ENCODE peak calls at places on chromosomes 12 and 14, in five cellular contexts. W is body of pancreas, A is PC-3, R is GM10248, O is ovary. U is an unnamed sample.
A peak's percentile ranks its signal among the peaks of the same experiment; 100 is the strongest.

GRCh38 chr12:39935275-39935674 is 170.6 kb downstream of the SLC2A13 start:
- DNase-seq in R (no peak), W (no peak), A (no peak), O (no peak), U (no peak)

GRCh38 chr12:9108504-9109212 is 7.1 kb downstream of the A2M start:
- DNase-seq in W (no peak), O (no peak), R (no peak), A (no peak), U (no peak)

GRCh38 chr12:53006810-53007742 is 820 bp downstream of the EIF4B start:
- DNase-seq in R (peak; percentile 78), O (peak; percentile 78), W (peak; percentile 78), A (peak; percentile 72), U (peak; percentile 74)

GRCh38 chr12:63922446-63922845 is 77.9 kb downstream of the SRGAP1 start:
- DNase-seq in R (no peak), O (no peak), W (no peak), A (no peak), U (no peak)

GRCh38 chr12:62438098-62438692 is 28.4 kb upstream of the MON2 start:
- DNase-seq in W (peak; percentile 58), O (peak; percentile 26), A (peak; percentile 75), R (peak; percentile 51), U (peak; percentile 65)

GRCh38 chr14:92759679-92760523 is 11.5 kb upstream of the LGMN start:
- DNase-seq in O (no peak), W (no peak), R (no peak), A (no peak), U (no peak)

GRCh38 chr14:76261371-76261811 is 109.7 kb downstream of the GPATCH2L start:
- DNase-seq in W (no peak), A (no peak), R (no peak), O (no peak), U (peak; percentile 5)

GRCh38 chr12:94585624-94586023 is 64.7 kb downstream of the TMCC3 start:
- DNase-seq in A (no peak), O (no peak), R (no peak), W (no peak), U (no peak)

GRCh38 chr12:106595268-106595667 is 12.5 kb downstream of the RFX4 start:
- DNase-seq in W (no peak), R (no peak), O (no peak), A (no peak), U (no peak)

GRCh38 chr12:113049976-113050742 is 6.4 kb upstream of the DTX1 start:
- DNase-seq in A (peak; percentile 36), W (peak; percentile 39), R (no peak), O (no peak), U (peak; percentile 80)

GRCh38 chr14:81323621-81324400 is 76.3 kb downstream of the STON2 start:
- DNase-seq in R (no peak), A (peak; percentile 84), W (no peak), O (no peak), U (peak; percentile 87)

GRCh38 chr14:68733086-68733621 is 59.7 kb downstream of the ZFP36L1 start:
- DNase-seq in A (no peak), O (no peak), W (no peak), R (peak; percentile 66), U (no peak)

GRCh38 chr12:79451988-79452387 is 238.8 kb downstream of the PAWR start:
- DNase-seq in W (peak; percentile 20), O (peak; percentile 70), A (peak; percentile 96), R (no peak), U (peak; percentile 59)

GRCh38 chr14:104443391-104444158 is 136.0 kb upstream of the C14orf180 start:
- DNase-seq in R (no peak), O (no peak), A (no peak), W (no peak), U (no peak)

GRCh38 chr12:102067574-102068258 is 5.9 kb upstream of the WASHC3 start:
- DNase-seq in O (no peak), W (no peak), A (no peak), R (no peak), U (no peak)

DNA sequence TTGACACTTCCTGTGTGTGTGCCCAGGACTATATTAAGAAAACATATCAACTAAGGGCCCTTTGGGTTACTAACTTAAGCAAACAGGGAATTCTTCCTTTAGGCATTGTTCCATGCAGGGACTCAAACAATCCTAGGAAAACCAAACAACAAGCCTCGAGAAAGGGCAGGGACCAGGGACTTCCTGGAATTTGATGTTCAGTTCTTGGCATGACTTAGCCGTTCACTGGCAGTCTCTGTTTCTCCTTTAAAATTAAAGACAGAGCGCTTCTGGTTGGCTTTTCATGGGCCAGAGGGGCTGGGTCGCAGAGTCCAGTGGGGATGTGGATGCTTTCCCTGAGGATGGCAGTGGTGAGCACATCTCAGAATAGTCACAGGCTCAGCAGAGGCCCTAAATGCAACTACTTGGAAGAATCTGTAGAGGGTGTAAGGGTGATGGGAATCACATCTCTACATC is 35.2 kb downstream of the RNFT2 start:
- DNase-seq in O (no peak), W (no peak), A (peak; percentile 47), R (no peak), U (no peak)
- TF ChIP-seq CTCF in O (no peak), W (no peak), A (peak; percentile 59), R (no peak), U (no peak)

DNA sequence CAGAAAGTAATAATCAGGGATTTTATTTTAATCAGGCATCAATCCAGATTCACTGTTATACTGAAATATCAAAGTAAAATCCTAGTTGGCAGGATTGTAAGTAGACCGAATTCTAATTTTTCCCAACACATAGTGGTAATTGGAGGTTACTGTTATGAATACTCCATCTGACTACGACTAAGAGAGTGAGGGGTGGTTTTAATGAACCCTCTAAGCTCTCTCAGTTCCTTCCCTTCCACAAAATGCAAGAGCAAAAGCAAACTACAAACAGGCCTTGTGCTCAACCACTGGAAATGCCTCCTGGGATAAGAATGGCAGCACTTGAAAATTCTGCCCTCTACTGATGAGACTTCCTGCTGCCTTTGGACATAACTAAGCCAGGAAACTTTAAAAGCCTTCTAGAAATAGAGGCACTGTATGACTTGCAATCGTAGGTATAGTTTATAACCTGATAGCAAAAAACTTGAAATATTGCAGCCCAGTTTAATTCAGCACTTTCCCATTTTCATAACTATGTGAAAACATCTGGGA is 184.8 kb downstream of the SLC16A7 start:
- DNase-seq in A (peak; percentile 51), R (no peak), O (no peak), W (no peak), U (no peak)
- TF ChIP-seq CTCF in A (peak; percentile 70), R (no peak), O (no peak), W (peak; percentile 33), U (no peak)

DNA sequence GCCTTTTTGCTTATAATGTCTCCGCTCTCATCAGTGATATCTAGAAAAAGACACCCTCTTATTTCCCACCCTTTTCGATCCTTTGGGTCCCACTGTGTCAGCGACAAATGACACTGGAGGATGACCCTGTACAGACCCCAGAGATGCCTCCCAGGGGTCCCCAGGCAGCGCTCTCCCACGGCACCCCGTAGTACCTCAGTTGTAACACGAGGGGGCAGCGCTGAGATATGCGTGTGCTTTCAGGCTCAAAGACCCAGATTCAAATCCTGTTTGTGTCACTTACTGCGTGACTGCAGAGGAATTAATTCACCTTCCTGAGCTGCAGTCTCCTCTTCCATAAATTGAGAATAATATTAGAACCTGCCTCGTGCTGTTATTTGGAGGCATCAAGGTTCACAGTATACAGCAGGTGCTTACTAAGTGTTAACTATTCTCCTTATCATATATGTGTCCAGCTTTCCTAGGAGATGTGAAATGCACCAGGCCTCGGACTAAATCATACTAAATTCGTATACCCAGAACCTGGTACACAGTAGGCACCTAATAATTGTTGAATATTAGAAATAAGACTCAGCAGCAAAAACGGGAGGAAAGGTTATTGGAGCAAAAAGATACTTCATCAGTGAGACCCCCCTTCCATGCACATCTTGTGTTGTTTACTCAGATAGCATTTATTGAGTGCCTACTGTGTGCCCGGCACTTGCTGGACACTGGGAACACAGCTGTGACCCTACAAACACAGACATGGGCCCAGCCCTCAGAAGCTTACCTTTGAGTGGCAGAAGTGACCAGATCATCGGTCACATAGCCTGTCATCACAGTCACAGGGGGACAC is 99.9 kb downstream of the PHETA1 start:
- DNase-seq in W (no peak), R (peak; percentile 43), O (no peak), A (peak; percentile 23), U (no peak)
- TF ChIP-seq CTCF in W (no peak), R (peak; percentile 28), O (no peak), A (peak; percentile 87), U (no peak)

DNA sequence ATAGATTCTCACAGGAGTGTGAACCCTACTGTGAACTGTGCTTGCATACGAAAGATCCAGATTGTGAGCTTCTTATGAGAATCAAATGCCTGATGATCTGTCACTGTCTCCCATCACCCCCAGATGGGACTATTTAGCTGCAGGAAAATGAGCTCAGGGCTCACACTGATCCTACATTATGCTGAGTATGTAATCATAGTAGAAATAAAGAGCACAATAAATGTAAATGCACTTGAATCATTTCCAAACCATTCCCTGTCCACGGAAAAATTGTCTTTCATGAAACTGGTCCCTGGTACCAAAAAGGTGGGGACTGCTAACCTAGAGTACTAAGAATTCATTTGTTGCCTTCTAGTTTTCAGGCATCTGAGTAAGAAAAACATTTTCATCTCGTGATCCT is 1215.8 kb upstream of the TMEM132C start:
- DNase-seq in O (no peak), R (no peak), W (no peak), A (no peak), U (no peak)
- TF ChIP-seq CTCF in O (no peak), R (no peak), W (no peak), A (no peak), U (no peak)

GRCh38 chr12:68237068-68237467 is 11.5 kb upstream of the IL26 start:
- DNase-seq in R (no peak), W (no peak), A (no peak), O (no peak), U (no peak)
- TF ChIP-seq CTCF in R (peak; percentile 24), W (no peak), A (peak; percentile 34), O (no peak), U (no peak)

DNA sequence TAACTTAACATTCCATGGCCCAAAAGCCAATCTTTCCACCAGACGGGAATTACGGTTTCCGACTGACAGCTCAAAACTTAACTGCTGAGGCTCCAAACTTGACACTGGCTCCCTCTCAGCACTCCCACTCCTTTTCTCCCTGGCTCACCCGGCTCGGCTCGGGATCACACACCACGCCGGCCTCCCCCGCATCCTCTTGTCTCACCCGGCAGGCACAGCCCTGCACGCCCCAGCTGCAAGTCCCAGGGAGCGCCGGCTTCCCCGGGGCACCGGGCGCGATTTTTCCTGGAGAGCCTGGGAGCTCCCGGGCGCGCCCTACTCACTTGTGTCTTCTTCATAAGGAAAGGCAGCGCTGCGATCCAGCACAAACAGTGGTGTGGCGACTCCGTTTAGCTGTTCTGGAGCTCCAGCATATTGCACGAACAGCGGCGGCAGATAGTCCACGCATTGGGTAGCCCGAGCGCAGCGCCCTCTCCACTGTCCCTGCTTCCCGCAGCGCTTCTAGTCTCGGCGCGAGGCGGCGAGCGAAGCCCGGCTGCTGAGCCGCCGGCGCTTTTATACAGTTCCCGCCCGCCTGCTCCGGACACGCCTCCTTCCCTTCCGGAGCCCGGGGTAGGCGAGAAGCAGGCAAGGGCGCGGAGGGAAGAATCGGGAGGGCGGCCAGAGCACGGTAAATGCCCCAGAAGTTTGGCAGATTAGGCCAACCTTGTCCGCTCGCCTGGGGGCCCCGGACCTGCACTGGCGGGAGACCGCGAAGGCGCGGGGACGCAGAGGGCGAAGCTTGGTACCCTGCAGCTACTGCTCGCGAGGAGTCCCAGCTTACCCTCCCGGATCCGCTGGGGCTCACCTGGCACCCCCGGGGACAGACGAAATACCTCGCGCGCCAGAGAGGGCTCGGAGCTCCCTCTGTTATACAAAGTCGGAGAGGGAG is at the start of gene KITLG:
- DNase-seq in A (peak; percentile 91), R (peak; percentile 50), O (peak; percentile 85), W (peak; percentile 88), U (peak; percentile 59)
- TF ChIP-seq CTCF in A (peak; percentile 38), R (peak; percentile 24), O (peak; percentile 30), W (peak; percentile 19), U (no peak)